ENCODE peak calls at places on chromosomes 6 and 20, in ten cellular contexts. One of them, this sample, is unnamed.

GRCh38 chr6:160667854-160668481 is 3.9 kb upstream of the LPA start:
- DNase-seq in neural progenitor cell: peak; percentile 52
- DNase-seq in stomach: peak; percentile 48
- DNase-seq in OCI-LY7: peak; percentile 50
- DNase-seq in adrenal gland: peak; percentile 23
- DNase-seq in glutamatergic neuron: no peak
- DNase-seq in esophagus squamous epithelium: no peak
- DNase-seq in fibroblast of villous mesenchyme: no peak
- DNase-seq in activated CD8-positive, alpha-beta T cell treated with anti-CD3 and anti-CD28 coated beads for 36 hours: peak; percentile 52
- DNase-seq in lung: no peak
- DNase-seq in this sample: no peak

GRCh38 chr6:127026247-127026646 is 92.2 kb upstream of the RSPO3 start:
- DNase-seq in neural progenitor cell: no peak
- DNase-seq in lung: no peak
- DNase-seq in stomach: no peak
- DNase-seq in adrenal gland: no peak
- DNase-seq in activated CD8-positive, alpha-beta T cell treated with anti-CD3 and anti-CD28 coated beads for 36 hours: no peak
- DNase-seq in fibroblast of villous mesenchyme: no peak
- DNase-seq in esophagus squamous epithelium: no peak
- DNase-seq in OCI-LY7: no peak
- DNase-seq in glutamatergic neuron: no peak
- DNase-seq in this sample: no peak

GRCh38 chr6:3244003-3244831 is 14.5 kb upstream of the PSMG4 start:
- DNase-seq in glutamatergic neuron: no peak
- DNase-seq in esophagus squamous epithelium: no peak
- DNase-seq in activated CD8-positive, alpha-beta T cell treated with anti-CD3 and anti-CD28 coated beads for 36 hours: no peak
- DNase-seq in OCI-LY7: no peak
- DNase-seq in adrenal gland: no peak
- DNase-seq in neural progenitor cell: no peak
- DNase-seq in lung: no peak
- DNase-seq in stomach: no peak
- DNase-seq in fibroblast of villous mesenchyme: no peak
- DNase-seq in this sample: no peak

GRCh38 chr20:21505161-21505809 is 8.6 kb downstream of the NKX2-2 start:
- DNase-seq in stomach: peak; percentile 78
- DNase-seq in OCI-LY7: peak; percentile 60
- DNase-seq in glutamatergic neuron: peak; percentile 93
- DNase-seq in esophagus squamous epithelium: no peak
- DNase-seq in adrenal gland: peak; percentile 74
- DNase-seq in neural progenitor cell: peak; percentile 89
- DNase-seq in activated CD8-positive, alpha-beta T cell treated with anti-CD3 and anti-CD28 coated beads for 36 hours: peak; percentile 89
- DNase-seq in lung: peak; percentile 72
- DNase-seq in fibroblast of villous mesenchyme: peak; percentile 45
- DNase-seq in this sample: no peak

GRCh38 chr6:106254636-106255035 is 70.9 kb downstream of the ATG5 start:
- DNase-seq in glutamatergic neuron: no peak
- DNase-seq in stomach: no peak
- DNase-seq in fibroblast of villous mesenchyme: peak; percentile 63
- DNase-seq in lung: no peak
- DNase-seq in esophagus squamous epithelium: no peak
- DNase-seq in OCI-LY7: no peak
- DNase-seq in activated CD8-positive, alpha-beta T cell treated with anti-CD3 and anti-CD28 coated beads for 36 hours: no peak
- DNase-seq in adrenal gland: no peak
- DNase-seq in neural progenitor cell: no peak
- DNase-seq in this sample: no peak

GRCh38 chr6:46044876-46045617 is 29.4 kb upstream of the CLIC5 start:
- DNase-seq in activated CD8-positive, alpha-beta T cell treated with anti-CD3 and anti-CD28 coated beads for 36 hours: peak; percentile 35
- DNase-seq in adrenal gland: peak; percentile 50
- DNase-seq in esophagus squamous epithelium: no peak
- DNase-seq in neural progenitor cell: no peak
- DNase-seq in fibroblast of villous mesenchyme: peak; percentile 75
- DNase-seq in lung: peak; percentile 48
- DNase-seq in glutamatergic neuron: no peak
- DNase-seq in OCI-LY7: no peak
- DNase-seq in stomach: peak; percentile 26
- DNase-seq in this sample: peak; percentile 27

GRCh38 chr20:17950670-17951069 is 17.9 kb downstream of the SNX5 start:
- DNase-seq in stomach: no peak
- DNase-seq in esophagus squamous epithelium: no peak
- DNase-seq in fibroblast of villous mesenchyme: no peak
- DNase-seq in adrenal gland: no peak
- DNase-seq in neural progenitor cell: no peak
- DNase-seq in OCI-LY7: no peak
- DNase-seq in activated CD8-positive, alpha-beta T cell treated with anti-CD3 and anti-CD28 coated beads for 36 hours: no peak
- DNase-seq in glutamatergic neuron: no peak
- DNase-seq in lung: no peak
- DNase-seq in this sample: no peak

GRCh38 chr6:144931172-144932035 is 646.3 kb downstream of the UTRN start:
- DNase-seq in esophagus squamous epithelium: no peak
- DNase-seq in OCI-LY7: peak; percentile 14
- DNase-seq in activated CD8-positive, alpha-beta T cell treated with anti-CD3 and anti-CD28 coated beads for 36 hours: peak; percentile 67
- DNase-seq in fibroblast of villous mesenchyme: peak; percentile 37
- DNase-seq in lung: no peak
- DNase-seq in neural progenitor cell: peak; percentile 49
- DNase-seq in stomach: peak; percentile 35
- DNase-seq in glutamatergic neuron: peak; percentile 49
- DNase-seq in adrenal gland: peak; percentile 46
- DNase-seq in this sample: no peak

GRCh38 chr6:107690864-107691661 is 133.1 kb downstream of the SCML4 start:
- DNase-seq in stomach: no peak
- DNase-seq in lung: no peak
- DNase-seq in glutamatergic neuron: no peak
- DNase-seq in neural progenitor cell: no peak
- DNase-seq in fibroblast of villous mesenchyme: peak; percentile 56
- DNase-seq in activated CD8-positive, alpha-beta T cell treated with anti-CD3 and anti-CD28 coated beads for 36 hours: no peak
- DNase-seq in adrenal gland: no peak
- DNase-seq in OCI-LY7: no peak
- DNase-seq in esophagus squamous epithelium: no peak
- DNase-seq in this sample: peak; percentile 59

GRCh38 chr20:11850901-11851300 is 66.8 kb upstream of the BTBD3 start:
- DNase-seq in fibroblast of villous mesenchyme: peak; percentile 52
- DNase-seq in lung: no peak
- DNase-seq in adrenal gland: no peak
- DNase-seq in neural progenitor cell: no peak
- DNase-seq in activated CD8-positive, alpha-beta T cell treated with anti-CD3 and anti-CD28 coated beads for 36 hours: no peak
- DNase-seq in glutamatergic neuron: no peak
- DNase-seq in esophagus squamous epithelium: no peak
- DNase-seq in stomach: no peak
- DNase-seq in OCI-LY7: no peak
- DNase-seq in this sample: no peak

GRCh38 chr6:121998631-121999030 is 400.8 kb upstream of the HSF2 start:
- DNase-seq in glutamatergic neuron: no peak
- DNase-seq in neural progenitor cell: no peak
- DNase-seq in stomach: no peak
- DNase-seq in fibroblast of villous mesenchyme: no peak
- DNase-seq in esophagus squamous epithelium: no peak
- DNase-seq in OCI-LY7: no peak
- DNase-seq in adrenal gland: no peak
- DNase-seq in activated CD8-positive, alpha-beta T cell treated with anti-CD3 and anti-CD28 coated beads for 36 hours: no peak
- DNase-seq in lung: no peak
- DNase-seq in this sample: no peak

GRCh38 chr20:48026981-48027592 is 241.8 kb upstream of the SULF2 start:
- DNase-seq in lung: no peak
- DNase-seq in neural progenitor cell: no peak
- DNase-seq in stomach: no peak
- DNase-seq in adrenal gland: no peak
- DNase-seq in activated CD8-positive, alpha-beta T cell treated with anti-CD3 and anti-CD28 coated beads for 36 hours: no peak
- DNase-seq in fibroblast of villous mesenchyme: no peak
- DNase-seq in glutamatergic neuron: no peak
- DNase-seq in esophagus squamous epithelium: no peak
- DNase-seq in OCI-LY7: peak; percentile 55
- DNase-seq in this sample: no peak

GRCh38 chr6:118719351-118720124 is 68.1 kb upstream of the CEP85L start:
- DNase-seq in fibroblast of villous mesenchyme: no peak
- DNase-seq in lung: no peak
- DNase-seq in stomach: no peak
- DNase-seq in adrenal gland: no peak
- DNase-seq in activated CD8-positive, alpha-beta T cell treated with anti-CD3 and anti-CD28 coated beads for 36 hours: peak; percentile 75
- DNase-seq in OCI-LY7: peak; percentile 45
- DNase-seq in neural progenitor cell: no peak
- DNase-seq in esophagus squamous epithelium: no peak
- DNase-seq in glutamatergic neuron: no peak
- DNase-seq in this sample: no peak

GRCh38 chr6:125789576-125790402 is 971 bp upstream of the NCOA7 start:
- DNase-seq in lung: peak; percentile 44
- DNase-seq in esophagus squamous epithelium: no peak
- DNase-seq in glutamatergic neuron: peak; percentile 37
- DNase-seq in neural progenitor cell: peak; percentile 59
- DNase-seq in stomach: peak; percentile 41
- DNase-seq in OCI-LY7: peak; percentile 68
- DNase-seq in fibroblast of villous mesenchyme: peak; percentile 82
- DNase-seq in activated CD8-positive, alpha-beta T cell treated with anti-CD3 and anti-CD28 coated beads for 36 hours: peak; percentile 54
- DNase-seq in adrenal gland: peak; percentile 60
- DNase-seq in this sample: no peak

GRCh38 chr6:167493961-167494697 is 169.2 kb downstream of the TTLL2 start:
- DNase-seq in esophagus squamous epithelium: no peak
- DNase-seq in lung: no peak
- DNase-seq in adrenal gland: no peak
- DNase-seq in fibroblast of villous mesenchyme: no peak
- DNase-seq in OCI-LY7: no peak
- DNase-seq in activated CD8-positive, alpha-beta T cell treated with anti-CD3 and anti-CD28 coated beads for 36 hours: no peak
- DNase-seq in stomach: no peak
- DNase-seq in neural progenitor cell: no peak
- DNase-seq in glutamatergic neuron: peak; percentile 78
- DNase-seq in this sample: no peak

DNA sequence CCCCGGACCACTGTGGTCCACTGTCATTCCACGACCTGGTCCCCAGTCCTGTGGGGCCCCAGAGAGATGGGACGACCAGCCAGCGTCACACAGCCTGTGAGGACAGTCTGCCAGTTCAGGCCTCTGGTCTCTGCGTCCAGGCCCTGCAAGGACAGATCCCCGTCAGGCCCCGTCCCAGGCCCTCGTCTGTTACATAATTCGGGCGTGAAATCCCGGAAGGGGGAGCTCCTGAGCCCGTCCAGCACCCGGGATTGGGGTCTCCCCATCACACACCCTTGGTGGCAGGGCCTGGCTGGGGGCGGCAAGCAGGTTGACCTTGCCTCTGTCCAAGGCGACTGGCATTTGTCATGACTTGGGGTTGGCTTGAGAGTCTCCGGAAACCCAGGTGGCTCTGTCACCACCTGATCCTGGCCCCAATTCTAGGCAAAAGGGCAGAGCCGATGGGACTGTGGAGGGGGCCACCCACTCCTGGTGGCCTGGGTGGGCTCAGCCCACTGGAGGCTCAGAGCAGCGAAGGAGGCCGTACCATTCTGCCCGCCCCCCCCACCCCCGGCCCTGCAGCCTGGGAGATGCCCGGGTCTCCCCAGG is 73.8 kb upstream of the GATA5 start:
- DNase-seq in stomach: no peak
- DNase-seq in activated CD8-positive, alpha-beta T cell treated with anti-CD3 and anti-CD28 coated beads for 36 hours: no peak
- DNase-seq in esophagus squamous epithelium: no peak
- DNase-seq in neural progenitor cell: peak; percentile 32
- DNase-seq in glutamatergic neuron: no peak
- DNase-seq in fibroblast of villous mesenchyme: no peak
- DNase-seq in adrenal gland: no peak
- DNase-seq in OCI-LY7: peak; percentile 7
- DNase-seq in lung: no peak
- DNase-seq in this sample: no peak
- TF ChIP-seq CTCF in stomach: no peak
- TF ChIP-seq CTCF in activated CD8-positive, alpha-beta T cell treated with anti-CD3 and anti-CD28 coated beads for 36 hours: no peak
- TF ChIP-seq CTCF in esophagus squamous epithelium: no peak
- TF ChIP-seq CTCF in neural progenitor cell: peak; percentile 29
- TF ChIP-seq CTCF in glutamatergic neuron: no peak
- TF ChIP-seq CTCF in fibroblast of villous mesenchyme: no peak
- TF ChIP-seq CTCF in adrenal gland: no peak
- TF ChIP-seq CTCF in OCI-LY7: peak; percentile 54
- TF ChIP-seq CTCF in lung: no peak
- TF ChIP-seq CTCF in this sample: no peak

DNA sequence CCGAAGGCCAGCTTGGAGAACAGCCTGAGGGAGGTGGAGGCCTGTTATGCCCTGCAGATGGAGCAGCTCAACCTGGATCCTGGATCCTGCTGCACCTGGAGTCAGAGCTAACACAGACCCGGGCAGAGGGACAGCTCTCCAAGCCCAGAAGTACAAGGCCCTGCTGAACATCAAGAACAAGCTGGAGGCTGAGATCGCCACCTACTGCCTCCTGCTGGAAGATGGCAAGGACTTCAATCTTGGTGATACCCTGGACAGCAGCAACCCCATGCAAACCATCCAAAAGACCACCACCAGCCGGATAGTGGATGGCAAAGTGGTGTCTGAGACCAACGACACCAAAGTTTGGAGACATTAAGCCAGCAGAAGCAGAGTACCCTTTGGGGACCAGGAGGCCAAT is 223.5 kb upstream of the ID4 start:
- DNase-seq in neural progenitor cell: peak; percentile 5
- DNase-seq in lung: no peak
- DNase-seq in activated CD8-positive, alpha-beta T cell treated with anti-CD3 and anti-CD28 coated beads for 36 hours: no peak
- DNase-seq in esophagus squamous epithelium: no peak
- DNase-seq in adrenal gland: no peak
- DNase-seq in stomach: no peak
- DNase-seq in fibroblast of villous mesenchyme: no peak
- DNase-seq in OCI-LY7: peak; percentile 22
- DNase-seq in glutamatergic neuron: no peak
- DNase-seq in this sample: no peak
- TF ChIP-seq CTCF in neural progenitor cell: peak; percentile 28
- TF ChIP-seq CTCF in lung: no peak
- TF ChIP-seq CTCF in activated CD8-positive, alpha-beta T cell treated with anti-CD3 and anti-CD28 coated beads for 36 hours: no peak
- TF ChIP-seq CTCF in esophagus squamous epithelium: peak; percentile 6
- TF ChIP-seq CTCF in adrenal gland: no peak
- TF ChIP-seq CTCF in stomach: no peak
- TF ChIP-seq CTCF in fibroblast of villous mesenchyme: no peak
- TF ChIP-seq CTCF in OCI-LY7: peak; percentile 23
- TF ChIP-seq CTCF in glutamatergic neuron: no peak
- TF ChIP-seq CTCF in this sample: no peak

GRCh38 chr6:7034055-7034454 is 73.7 kb upstream of the RREB1 start:
- DNase-seq in glutamatergic neuron: no peak
- DNase-seq in neural progenitor cell: no peak
- DNase-seq in esophagus squamous epithelium: no peak
- DNase-seq in activated CD8-positive, alpha-beta T cell treated with anti-CD3 and anti-CD28 coated beads for 36 hours: no peak
- DNase-seq in adrenal gland: no peak
- DNase-seq in fibroblast of villous mesenchyme: no peak
- DNase-seq in OCI-LY7: no peak
- DNase-seq in lung: no peak
- DNase-seq in stomach: no peak
- DNase-seq in this sample: no peak

GRCh38 chr6:7035837-7036249 is 71.9 kb upstream of the RREB1 start:
- DNase-seq in lung: no peak
- DNase-seq in activated CD8-positive, alpha-beta T cell treated with anti-CD3 and anti-CD28 coated beads for 36 hours: no peak
- DNase-seq in esophagus squamous epithelium: no peak
- DNase-seq in stomach: no peak
- DNase-seq in glutamatergic neuron: no peak
- DNase-seq in adrenal gland: no peak
- DNase-seq in OCI-LY7: no peak
- DNase-seq in fibroblast of villous mesenchyme: no peak
- DNase-seq in neural progenitor cell: no peak
- DNase-seq in this sample: no peak

GRCh38 chr6:7033202-7033601 is 74.6 kb upstream of the RREB1 start:
- DNase-seq in glutamatergic neuron: no peak
- DNase-seq in fibroblast of villous mesenchyme: no peak
- DNase-seq in adrenal gland: no peak
- DNase-seq in neural progenitor cell: no peak
- DNase-seq in OCI-LY7: no peak
- DNase-seq in esophagus squamous epithelium: no peak
- DNase-seq in stomach: no peak
- DNase-seq in lung: no peak
- DNase-seq in activated CD8-positive, alpha-beta T cell treated with anti-CD3 and anti-CD28 coated beads for 36 hours: no peak
- DNase-seq in this sample: no peak
- TF ChIP-seq CTCF in glutamatergic neuron: no peak
- TF ChIP-seq CTCF in fibroblast of villous mesenchyme: no peak
- TF ChIP-seq CTCF in adrenal gland: no peak
- TF ChIP-seq CTCF in neural progenitor cell: no peak
- TF ChIP-seq CTCF in OCI-LY7: no peak
- TF ChIP-seq CTCF in esophagus squamous epithelium: no peak
- TF ChIP-seq CTCF in stomach: no peak
- TF ChIP-seq CTCF in lung: no peak
- TF ChIP-seq CTCF in activated CD8-positive, alpha-beta T cell treated with anti-CD3 and anti-CD28 coated beads for 36 hours: no peak
- TF ChIP-seq CTCF in this sample: no peak

GRCh38 chr6:24419526-24419925 is 16.8 kb downstream of the MRS2 start:
- DNase-seq in esophagus squamous epithelium: no peak
- DNase-seq in fibroblast of villous mesenchyme: no peak
- DNase-seq in neural progenitor cell: no peak
- DNase-seq in adrenal gland: no peak
- DNase-seq in glutamatergic neuron: no peak
- DNase-seq in stomach: no peak
- DNase-seq in activated CD8-positive, alpha-beta T cell treated with anti-CD3 and anti-CD28 coated beads for 36 hours: no peak
- DNase-seq in OCI-LY7: no peak
- DNase-seq in lung: no peak
- DNase-seq in this sample: no peak
- TF ChIP-seq CTCF in esophagus squamous epithelium: no peak
- TF ChIP-seq CTCF in fibroblast of villous mesenchyme: no peak
- TF ChIP-seq CTCF in neural progenitor cell: no peak
- TF ChIP-seq CTCF in adrenal gland: no peak
- TF ChIP-seq CTCF in glutamatergic neuron: no peak
- TF ChIP-seq CTCF in stomach: no peak
- TF ChIP-seq CTCF in activated CD8-positive, alpha-beta T cell treated with anti-CD3 and anti-CD28 coated beads for 36 hours: no peak
- TF ChIP-seq CTCF in OCI-LY7: no peak
- TF ChIP-seq CTCF in lung: no peak
- TF ChIP-seq CTCF in this sample: no peak

This sample was measured in AG09309.